ENCODE peak calls at places on chromosomes 11 and 22, in four cellular contexts. E, C, I and L are unnamed samples.

GRCh38 chr11:17978553-17979287 is 34.1 kb downstream of the SERGEF start:
- DNase-seq in E (no peak), I (no peak), C (peak; percentile 58), L (no peak)

GRCh38 chr11:109911488-109911887 is 181.7 kb upstream of the ZC3H12C start:
- DNase-seq in I (no peak), C (peak; percentile 3), E (no peak), L (no peak)

GRCh38 chr11:623999-624704 is 603 bp downstream of the CDHR5 start:
- DNase-seq in I (peak; percentile 93), E (no peak), C (no peak), L (peak; percentile 79)

GRCh38 chr11:65743928-65744698 is 23.5 kb upstream of the RNASEH2C start:
- DNase-seq in E (no peak), C (peak; percentile 54), I (peak; percentile 60), L (no peak)

GRCh38 chr22:17063372-17064106 is 21.3 kb upstream of the IL17RA start:
- DNase-seq in I (no peak), C (peak; percentile 68), E (no peak), L (no peak)

GRCh38 chr11:20261526-20261925 is 101.3 kb upstream of the DBX1 start:
- DNase-seq in C (peak; percentile 16), E (no peak), I (no peak), L (no peak)

GRCh38 chr11:16925495-16926065 is 88.6 kb downstream of the PLEKHA7 start:
- DNase-seq in E (no peak), C (peak; percentile 57), I (peak; percentile 80), L (no peak)

GRCh38 chr22:17775781-17776470 is 1.7 kb upstream of the BID start:
- DNase-seq in I (peak; percentile 57), C (no peak), E (no peak), L (no peak)

GRCh38 chr11:35852056-35852455 is 91.8 kb upstream of the LDLRAD3 start:
- DNase-seq in E (no peak), C (peak; percentile 81), I (no peak), L (no peak)

GRCh38 chr22:18044548-18045271 is 20.3 kb upstream of the MICAL3 start:
- DNase-seq in I (no peak), C (peak; percentile 35), E (no peak), L (no peak)

GRCh38 chr22:50731811-50732624 is 6.0 kb upstream of the ACR start:
- DNase-seq in E (no peak), C (peak; percentile 55), I (no peak), L (peak; percentile 25)

DNA sequence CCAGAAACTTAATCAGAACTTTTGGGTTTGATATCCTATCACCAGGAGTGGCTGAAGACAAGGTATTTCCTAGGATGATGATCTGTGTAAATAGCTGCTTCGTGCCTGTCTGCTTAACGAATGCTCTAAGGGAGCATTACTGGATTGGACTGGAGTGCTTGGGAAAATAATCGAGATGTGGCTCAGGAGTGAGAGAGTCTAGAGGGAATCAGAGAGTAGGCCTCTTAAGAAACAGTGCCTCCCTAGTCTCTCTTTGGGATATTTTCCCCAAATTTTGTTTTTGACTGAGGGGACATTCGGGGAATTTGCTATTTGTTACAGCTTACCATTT is 2.5 kb downstream of the MAML2 start:
- DNase-seq in E (no peak), C (peak; percentile 48), I (no peak), L (no peak)
- H3K4me3 ChIP-seq in E (peak overlapping the region; percentile 91), C (no peak overlapping the region), I (no peak overlapping the region), L (no peak overlapping the region)

GRCh38 chr22:49726022-49726681 is 101.5 kb downstream of the BRD1 start:
- DNase-seq in E (no peak), I (no peak), C (no peak), L (peak; percentile 44)

GRCh38 chr22:49723478-49724029 is 104.1 kb downstream of the BRD1 start:
- DNase-seq in I (no peak), E (no peak), C (no peak), L (no peak)

GRCh38 chr22:49725516-49725915 is 102.2 kb downstream of the BRD1 start:
- DNase-seq in E (no peak), C (no peak), I (no peak), L (peak; percentile 42)

GRCh38 chr22:49724030-49724892 is 103.4 kb downstream of the BRD1 start:
- DNase-seq in E (no peak), C (no peak), I (no peak), L (peak; percentile 53)

DNA sequence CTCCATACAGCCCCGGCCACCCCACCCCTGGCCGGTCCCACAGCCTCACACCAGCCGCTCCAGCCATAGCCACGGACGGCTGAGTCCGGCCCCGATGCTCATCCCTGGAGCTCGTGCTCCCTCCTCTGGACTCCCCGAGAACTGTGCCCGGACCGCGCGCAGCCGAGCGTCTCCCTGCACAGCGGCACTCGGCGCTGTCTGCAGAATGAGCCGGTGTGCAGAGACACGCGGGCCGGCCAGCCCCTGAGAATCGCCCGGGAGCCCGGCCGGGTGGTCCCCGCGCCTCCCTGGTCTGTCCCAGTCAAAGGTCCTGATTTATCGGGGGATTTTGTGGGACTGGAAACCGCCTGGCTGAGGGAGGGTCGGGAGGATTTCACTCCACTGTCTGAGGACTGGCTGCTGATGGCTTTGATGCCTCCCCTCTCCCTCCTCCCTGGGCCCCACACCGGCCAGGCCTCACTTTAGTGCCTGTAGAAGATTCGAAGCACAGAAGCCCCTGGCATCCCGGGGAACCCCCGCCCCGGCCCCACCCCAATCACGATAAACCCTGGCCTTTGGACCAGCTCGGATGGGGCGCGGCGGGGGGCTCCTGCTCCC is 102.7 kb downstream of the BRD1 start:
- DNase-seq in E (no peak), C (peak; percentile 56), I (no peak), L (no peak)
- H3K9me3 ChIP-seq in E (no peaks in the 10 kb centered on the region), C (no peaks in the 10 kb centered on the region), I (no peaks in the 10 kb centered on the region), L (no peaks in the 10 kb centered on the region)

GRCh38 chr22:30947163-30947820 is 21.3 kb downstream of the MORC2 start:
- DNase-seq in C (no peak), I (no peak), E (no peak), L (no peak)
- TF ChIP-seq CTCF in C (no peak), I (no peak), E (peak; percentile 44), L (no peak)

DNA sequence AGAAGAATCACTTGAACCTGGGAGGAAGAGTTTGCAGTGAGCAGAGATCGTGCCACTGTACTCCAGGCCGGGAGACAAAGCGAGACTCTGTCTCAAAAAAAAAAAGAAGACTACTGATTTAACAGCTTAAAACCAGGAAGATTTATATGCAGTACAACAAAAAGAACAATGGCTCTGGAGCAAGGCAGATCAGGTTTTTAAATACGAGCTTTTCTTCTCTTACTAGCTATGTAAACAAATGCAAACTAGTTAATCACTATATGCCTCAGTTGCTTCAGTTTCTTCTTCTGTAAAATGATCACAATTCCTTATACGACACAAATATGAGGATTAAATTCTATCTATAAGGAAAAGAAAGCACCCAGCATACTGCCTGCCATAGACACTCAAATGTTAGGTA is 6.9 kb downstream of the FAM168A start:
- DNase-seq in C (no peak), E (no peak), I (no peak), L (no peak)
- H3K4me3 ChIP-seq in C (no peak overlapping the region), E (no peak overlapping the region), I (no peak overlapping the region), L (no peak overlapping the region)

GRCh38 chr22:39498368-39498767 is 3.7 kb upstream of the MIEF1 start:
- DNase-seq in I (peak; percentile 48), E (no peak), C (peak; percentile 19), L (no peak)

GRCh38 chr22:39501644-39502108 is 414 bp upstream of the MIEF1 start:
- DNase-seq in I (no peak), E (no peak), C (no peak), L (no peak)

GRCh38 chr22:39496131-39496838 is 5.8 kb upstream of the MIEF1 start:
- DNase-seq in I (peak; percentile 78), C (peak; percentile 78), E (no peak), L (no peak)

GRCh38 chr22:39500101-39500500 is 2.0 kb upstream of the MIEF1 start:
- DNase-seq in C (no peak), E (no peak), I (peak; percentile 47), L (no peak)

DNA sequence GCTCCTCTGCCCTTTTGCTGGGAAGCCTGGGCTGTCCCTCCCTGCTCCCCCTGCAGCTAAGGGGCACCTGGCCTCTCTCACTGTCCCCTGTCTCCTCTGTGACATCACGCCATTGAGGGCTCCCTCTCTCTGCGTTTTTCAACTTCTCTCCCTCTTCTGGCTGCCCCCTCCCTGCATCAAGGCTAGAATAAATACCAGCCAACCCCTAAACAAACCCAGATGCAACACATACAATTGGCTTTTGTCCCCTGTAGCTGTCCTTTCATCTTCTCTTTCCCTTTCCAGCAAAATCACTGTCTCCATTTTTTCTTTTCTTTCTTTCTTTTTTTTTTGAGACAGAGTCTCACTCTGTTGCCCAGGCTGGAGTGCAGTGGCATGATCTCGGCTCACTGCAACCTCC is 3.3 kb upstream of the MIEF1 start:
- DNase-seq in I (no peak), E (no peak), C (no peak), L (no peak)
- H3K9me3 ChIP-seq in I (no peaks in the 10 kb centered on the region), E (no peaks in the 10 kb centered on the region), C (no peaks in the 10 kb centered on the region), L (no peaks in the 10 kb centered on the region)

GRCh38 chr22:33274214-33274828 is 216.1 kb upstream of the SYN3 start:
- DNase-seq in E (no peak), C (peak; percentile 12), I (no peak), L (no peak)
- TF ChIP-seq CTCF in E (no peak), C (peak; percentile 43), I (peak; percentile 8), L (peak; percentile 64)

GRCh38 chr11:120908521-120909181 is 115.3 kb upstream of the TBCEL start:
- DNase-seq in I (no peak), C (peak; percentile 7), E (no peak), L (no peak)
- H3K4me3 ChIP-seq in I (no peak overlapping the region), C (no peak overlapping the region), E (no peak overlapping the region), L (no peak overlapping the region)

DNA sequence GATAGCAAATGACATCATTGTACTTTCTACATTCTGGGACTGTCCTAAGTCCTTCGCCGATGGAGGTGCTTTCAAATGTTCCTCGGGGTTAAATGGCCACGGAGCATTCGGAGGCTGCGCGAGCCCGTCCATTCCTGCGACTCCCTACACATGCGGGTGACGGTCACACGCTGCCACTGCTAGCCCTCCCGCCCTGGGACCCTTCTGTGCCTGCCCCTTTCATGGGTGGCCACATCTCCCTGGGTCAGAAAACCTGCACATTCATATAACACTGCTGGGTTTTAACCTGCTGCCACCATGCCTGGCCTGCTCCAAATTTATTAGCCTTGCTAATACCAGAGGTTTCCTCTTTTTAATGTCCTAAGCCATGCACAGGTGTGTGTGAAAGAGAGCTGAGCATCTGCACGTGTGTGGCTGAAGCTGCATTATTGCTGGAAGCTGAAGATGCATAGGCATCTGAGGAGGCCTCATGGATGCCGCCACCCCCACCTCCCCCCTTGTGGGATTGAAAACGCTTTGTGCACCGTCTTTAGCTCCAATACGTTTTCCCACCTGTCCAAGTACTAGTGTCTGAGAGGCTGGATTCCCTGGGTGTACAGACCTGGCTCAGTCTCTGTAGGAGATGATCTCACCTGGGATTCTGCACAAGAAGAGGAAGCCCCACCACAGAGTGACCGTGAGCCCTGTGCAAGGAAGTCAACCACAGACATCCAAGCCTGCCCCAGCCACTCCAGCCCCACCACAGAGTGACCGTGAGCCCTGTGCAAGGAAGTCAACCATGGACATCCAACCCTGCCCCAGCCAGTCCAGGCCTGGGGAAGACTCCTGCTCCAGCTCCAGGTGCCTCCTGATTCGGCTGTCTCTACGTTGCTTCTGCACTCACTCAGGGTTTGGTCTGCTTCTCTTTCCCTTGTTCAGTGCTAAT is 626.4 kb downstream of the BRD1 start:
- DNase-seq in C (no peak), I (no peak), E (no peak), L (peak; percentile 14)
- H3K9me3 ChIP-seq in C (no peaks in the 10 kb centered on the region), I (no peaks in the 10 kb centered on the region), E (no peaks in the 10 kb centered on the region), L (no peaks in the 10 kb centered on the region)